ENCODE peak calls at places on chromosomes 16 and 17, in nine cellular contexts. One of them, this sample, is unnamed.

GRCh38 chr17:65707780-65708179 is 146.3 kb upstream of the AXIN2 start:
- DNase-seq in A172: no peak
- DNase-seq in astrocyte of the spinal cord: peak
- DNase-seq in NCI-H1436: no peak
- DNase-seq in ELF-1: no peak
- DNase-seq in H54: no peak
- DNase-seq in nucleus accumbens: no peak
- DNase-seq in GDM1: no peak
- DNase-seq in NCI-H345: no peak
- DNase-seq in this sample: no peak

GRCh38 chr16:88312732-88313131 is 70.0 kb upstream of the ZNF469 start:
- DNase-seq in ELF-1: no peak
- DNase-seq in GDM1: no peak
- DNase-seq in A172: no peak
- DNase-seq in NCI-H345: no peak
- DNase-seq in nucleus accumbens: no peak
- DNase-seq in astrocyte of the spinal cord: no peak
- DNase-seq in NCI-H1436: no peak
- DNase-seq in H54: no peak
- DNase-seq in this sample: no peak

GRCh38 chr17:76152580-76152979 is 11.5 kb upstream of the FOXJ1 start:
- DNase-seq in GDM1: no peak
- DNase-seq in NCI-H1436: no peak
- DNase-seq in NCI-H345: no peak
- DNase-seq in astrocyte of the spinal cord: no peak
- DNase-seq in H54: no peak
- DNase-seq in nucleus accumbens: no peak
- DNase-seq in ELF-1: no peak
- DNase-seq in A172: no peak
- DNase-seq in this sample: no peak

GRCh38 chr17:1576500-1576899 is 13.9 kb upstream of the PITPNA start:
- DNase-seq in GDM1: no peak
- DNase-seq in ELF-1: no peak
- DNase-seq in astrocyte of the spinal cord: no peak
- DNase-seq in H54: no peak
- DNase-seq in A172: no peak
- DNase-seq in NCI-H345: no peak
- DNase-seq in nucleus accumbens: no peak
- DNase-seq in NCI-H1436: no peak
- DNase-seq in this sample: no peak

GRCh38 chr17:67238976-67239375 is 6.0 kb downstream of the HELZ start:
- DNase-seq in NCI-H345: no peak
- DNase-seq in ELF-1: no peak
- DNase-seq in nucleus accumbens: no peak
- DNase-seq in NCI-H1436: no peak
- DNase-seq in GDM1: no peak
- DNase-seq in astrocyte of the spinal cord: no peak
- DNase-seq in A172: no peak
- DNase-seq in H54: no peak
- DNase-seq in this sample: peak

GRCh38 chr16:82603784-82604411 is 22.9 kb upstream of the CDH13 start:
- DNase-seq in NCI-H345: peak
- DNase-seq in nucleus accumbens: peak
- DNase-seq in H54: no peak
- DNase-seq in ELF-1: peak
- DNase-seq in A172: peak
- DNase-seq in astrocyte of the spinal cord: peak
- DNase-seq in GDM1: no peak
- DNase-seq in NCI-H1436: no peak
- DNase-seq in this sample: no peak

GRCh38 chr16:69848635-69849545 is 86.8 kb downstream of the WWP2 start:
- DNase-seq in A172: peak
- DNase-seq in NCI-H1436: no peak
- DNase-seq in H54: peak
- DNase-seq in nucleus accumbens: peak
- DNase-seq in NCI-H345: no peak
- DNase-seq in GDM1: no peak
- DNase-seq in ELF-1: no peak
- DNase-seq in astrocyte of the spinal cord: peak
- DNase-seq in this sample: peak

GRCh38 chr17:74697477-74697876 is 15.2 kb downstream of the CD300LF start:
- DNase-seq in NCI-H345: no peak
- DNase-seq in A172: no peak
- DNase-seq in NCI-H1436: no peak
- DNase-seq in ELF-1: no peak
- DNase-seq in nucleus accumbens: no peak
- DNase-seq in H54: no peak
- DNase-seq in astrocyte of the spinal cord: no peak
- DNase-seq in GDM1: no peak
- DNase-seq in this sample: no peak

GRCh38 chr17:65667656-65668055 is 106.2 kb upstream of the AXIN2 start:
- DNase-seq in nucleus accumbens: no peak
- DNase-seq in NCI-H345: no peak
- DNase-seq in ELF-1: no peak
- DNase-seq in NCI-H1436: no peak
- DNase-seq in H54: no peak
- DNase-seq in A172: no peak
- DNase-seq in GDM1: no peak
- DNase-seq in astrocyte of the spinal cord: no peak
- DNase-seq in this sample: no peak

GRCh38 chr17:69093279-69093789 is 32.6 kb upstream of the ABCA9 start:
- DNase-seq in ELF-1: no peak
- DNase-seq in NCI-H1436: no peak
- DNase-seq in NCI-H345: no peak
- DNase-seq in astrocyte of the spinal cord: no peak
- DNase-seq in nucleus accumbens: no peak
- DNase-seq in A172: peak
- DNase-seq in GDM1: peak
- DNase-seq in H54: no peak
- DNase-seq in this sample: no peak

GRCh38 chr16:11946433-11946832 is 4.6 kb upstream of the NPIPB2 start:
- DNase-seq in H54: no peak
- DNase-seq in A172: no peak
- DNase-seq in NCI-H1436: no peak
- DNase-seq in GDM1: no peak
- DNase-seq in ELF-1: no peak
- DNase-seq in NCI-H345: no peak
- DNase-seq in astrocyte of the spinal cord: no peak
- DNase-seq in nucleus accumbens: no peak
- DNase-seq in this sample: no peak

GRCh38 chr17:79866791-79867190 is 27.6 kb upstream of the CBX4 start:
- DNase-seq in A172: no peak
- DNase-seq in GDM1: no peak
- DNase-seq in ELF-1: no peak
- DNase-seq in NCI-H345: no peak
- DNase-seq in nucleus accumbens: no peak
- DNase-seq in astrocyte of the spinal cord: peak
- DNase-seq in NCI-H1436: no peak
- DNase-seq in H54: no peak
- DNase-seq in this sample: no peak

GRCh38 chr17:8462564-8462963 is 26.9 kb downstream of the NDEL1 start:
- DNase-seq in ELF-1: no peak
- DNase-seq in NCI-H1436: no peak
- DNase-seq in GDM1: no peak
- DNase-seq in nucleus accumbens: no peak
- DNase-seq in astrocyte of the spinal cord: no peak
- DNase-seq in A172: no peak
- DNase-seq in H54: no peak
- DNase-seq in NCI-H345: no peak
- DNase-seq in this sample: no peak